ENCODE peak calls at places on chromosome 12, in eight cellular contexts. One of them, this sample, is unnamed.

GRCh38 chr12:113092478-113093408 is 36.2 kb downstream of the DTX1 start:
- DNase-seq in activated CD4-positive, alpha-beta T cell treated with anti-CD3 and anti-CD28 coated beads, Interleukin-2, amount 10 ng/mL, durations not matched to agents 7 days and 5 days: no peak
- DNase-seq in OCI-M1: peak; percentile 17
- DNase-seq in HuH-7: peak; percentile 61
- DNase-seq in LHCN-M2: no peak
- DNase-seq in non-pigmented ciliary epithelial cell: no peak
- DNase-seq in activated T-helper 9 cell treated with anti-CD3 and anti-CD28 coated beads, Interleukin-2, amount 50 U/mL, for 16 hours: no peak
- DNase-seq in activated B cell treated with CpG ODN at 0.5 μM for 24 hours: no peak
- DNase-seq in this sample: no peak

GRCh38 chr12:83224012-83224411 is 537.3 kb downstream of the TMTC2 start:
- DNase-seq in activated CD4-positive, alpha-beta T cell treated with anti-CD3 and anti-CD28 coated beads, Interleukin-2, amount 10 ng/mL, durations not matched to agents 7 days and 5 days: no peak
- DNase-seq in OCI-M1: peak; percentile 82
- DNase-seq in HuH-7: no peak
- DNase-seq in LHCN-M2: no peak
- DNase-seq in non-pigmented ciliary epithelial cell: no peak
- DNase-seq in activated T-helper 9 cell treated with anti-CD3 and anti-CD28 coated beads, Interleukin-2, amount 50 U/mL, for 16 hours: no peak
- DNase-seq in activated B cell treated with CpG ODN at 0.5 μM for 24 hours: no peak
- DNase-seq in this sample: no peak

GRCh38 chr12:49041036-49041880 is 19.3 kb downstream of the KMT2D start:
- DNase-seq in activated CD4-positive, alpha-beta T cell treated with anti-CD3 and anti-CD28 coated beads, Interleukin-2, amount 10 ng/mL, durations not matched to agents 7 days and 5 days: no peak
- DNase-seq in OCI-M1: no peak
- DNase-seq in HuH-7: no peak
- DNase-seq in LHCN-M2: no peak
- DNase-seq in non-pigmented ciliary epithelial cell: no peak
- DNase-seq in activated T-helper 9 cell treated with anti-CD3 and anti-CD28 coated beads, Interleukin-2, amount 50 U/mL, for 16 hours: no peak
- DNase-seq in activated B cell treated with CpG ODN at 0.5 μM for 24 hours: no peak
- DNase-seq in this sample: no peak

GRCh38 chr12:50542448-50542847 is 37.7 kb downstream of the DIP2B start:
- DNase-seq in activated CD4-positive, alpha-beta T cell treated with anti-CD3 and anti-CD28 coated beads, Interleukin-2, amount 10 ng/mL, durations not matched to agents 7 days and 5 days: no peak
- DNase-seq in OCI-M1: no peak
- DNase-seq in HuH-7: no peak
- DNase-seq in LHCN-M2: peak; percentile 92
- DNase-seq in non-pigmented ciliary epithelial cell: peak; percentile 31
- DNase-seq in activated T-helper 9 cell treated with anti-CD3 and anti-CD28 coated beads, Interleukin-2, amount 50 U/mL, for 16 hours: no peak
- DNase-seq in activated B cell treated with CpG ODN at 0.5 μM for 24 hours: no peak
- DNase-seq in this sample: no peak

GRCh38 chr12:26874501-26875296 is 41.7 kb upstream of the ITPR2 start:
- DNase-seq in activated CD4-positive, alpha-beta T cell treated with anti-CD3 and anti-CD28 coated beads, Interleukin-2, amount 10 ng/mL, durations not matched to agents 7 days and 5 days: no peak
- DNase-seq in OCI-M1: no peak
- DNase-seq in HuH-7: no peak
- DNase-seq in LHCN-M2: peak; percentile 8
- DNase-seq in non-pigmented ciliary epithelial cell: no peak
- DNase-seq in activated T-helper 9 cell treated with anti-CD3 and anti-CD28 coated beads, Interleukin-2, amount 50 U/mL, for 16 hours: no peak
- DNase-seq in activated B cell treated with CpG ODN at 0.5 μM for 24 hours: no peak
- DNase-seq in this sample: no peak

GRCh38 chr12:18750087-18750486 is 12.2 kb downstream of the CAPZA3 start:
- DNase-seq in activated CD4-positive, alpha-beta T cell treated with anti-CD3 and anti-CD28 coated beads, Interleukin-2, amount 10 ng/mL, durations not matched to agents 7 days and 5 days: no peak
- DNase-seq in OCI-M1: peak; percentile 31
- DNase-seq in HuH-7: no peak
- DNase-seq in LHCN-M2: peak; percentile 17
- DNase-seq in non-pigmented ciliary epithelial cell: no peak
- DNase-seq in activated T-helper 9 cell treated with anti-CD3 and anti-CD28 coated beads, Interleukin-2, amount 50 U/mL, for 16 hours: no peak
- DNase-seq in activated B cell treated with CpG ODN at 0.5 μM for 24 hours: no peak
- DNase-seq in this sample: no peak

GRCh38 chr12:6821271-6821673 is 349 bp upstream of the GPR162 start:
- DNase-seq in activated CD4-positive, alpha-beta T cell treated with anti-CD3 and anti-CD28 coated beads, Interleukin-2, amount 10 ng/mL, durations not matched to agents 7 days and 5 days: peak; percentile 33
- DNase-seq in OCI-M1: peak; percentile 78
- DNase-seq in HuH-7: no peak
- DNase-seq in LHCN-M2: peak; percentile 66
- DNase-seq in non-pigmented ciliary epithelial cell: no peak
- DNase-seq in activated T-helper 9 cell treated with anti-CD3 and anti-CD28 coated beads, Interleukin-2, amount 50 U/mL, for 16 hours: no peak
- DNase-seq in activated B cell treated with CpG ODN at 0.5 μM for 24 hours: no peak
- DNase-seq in this sample: no peak

GRCh38 chr12:47231456-47231855 is 151.7 kb upstream of the AMIGO2 start:
- DNase-seq in activated CD4-positive, alpha-beta T cell treated with anti-CD3 and anti-CD28 coated beads, Interleukin-2, amount 10 ng/mL, durations not matched to agents 7 days and 5 days: no peak
- DNase-seq in OCI-M1: no peak
- DNase-seq in HuH-7: peak; percentile 50
- DNase-seq in LHCN-M2: no peak
- DNase-seq in non-pigmented ciliary epithelial cell: no peak
- DNase-seq in activated T-helper 9 cell treated with anti-CD3 and anti-CD28 coated beads, Interleukin-2, amount 50 U/mL, for 16 hours: no peak
- DNase-seq in activated B cell treated with CpG ODN at 0.5 μM for 24 hours: no peak
- DNase-seq in this sample: no peak

GRCh38 chr12:50458606-50459005 is 46.2 kb upstream of the DIP2B start:
- DNase-seq in activated CD4-positive, alpha-beta T cell treated with anti-CD3 and anti-CD28 coated beads, Interleukin-2, amount 10 ng/mL, durations not matched to agents 7 days and 5 days: no peak
- DNase-seq in OCI-M1: no peak
- DNase-seq in HuH-7: no peak
- DNase-seq in LHCN-M2: peak; percentile 11
- DNase-seq in non-pigmented ciliary epithelial cell: no peak
- DNase-seq in activated T-helper 9 cell treated with anti-CD3 and anti-CD28 coated beads, Interleukin-2, amount 50 U/mL, for 16 hours: no peak
- DNase-seq in activated B cell treated with CpG ODN at 0.5 μM for 24 hours: no peak
- DNase-seq in this sample: peak; percentile 8

GRCh38 chr12:91109148-91109564 is 2.1 kb downstream of the LUM start:
- DNase-seq in activated CD4-positive, alpha-beta T cell treated with anti-CD3 and anti-CD28 coated beads, Interleukin-2, amount 10 ng/mL, durations not matched to agents 7 days and 5 days: peak; percentile 60
- DNase-seq in OCI-M1: peak; percentile 86
- DNase-seq in HuH-7: no peak
- DNase-seq in LHCN-M2: peak; percentile 77
- DNase-seq in non-pigmented ciliary epithelial cell: peak; percentile 60
- DNase-seq in activated T-helper 9 cell treated with anti-CD3 and anti-CD28 coated beads, Interleukin-2, amount 50 U/mL, for 16 hours: no peak
- DNase-seq in activated B cell treated with CpG ODN at 0.5 μM for 24 hours: no peak
- DNase-seq in this sample: peak; percentile 60

GRCh38 chr12:112473056-112473455 is 54.3 kb downstream of the PTPN11 start:
- DNase-seq in activated CD4-positive, alpha-beta T cell treated with anti-CD3 and anti-CD28 coated beads, Interleukin-2, amount 10 ng/mL, durations not matched to agents 7 days and 5 days: no peak
- DNase-seq in OCI-M1: peak; percentile 23
- DNase-seq in HuH-7: peak; percentile 22
- DNase-seq in LHCN-M2: no peak
- DNase-seq in non-pigmented ciliary epithelial cell: no peak
- DNase-seq in activated T-helper 9 cell treated with anti-CD3 and anti-CD28 coated beads, Interleukin-2, amount 50 U/mL, for 16 hours: no peak
- DNase-seq in activated B cell treated with CpG ODN at 0.5 μM for 24 hours: no peak
- DNase-seq in this sample: no peak

GRCh38 chr12:15011162-15011561 is 38.3 kb downstream of the PDE6H start:
- DNase-seq in activated CD4-positive, alpha-beta T cell treated with anti-CD3 and anti-CD28 coated beads, Interleukin-2, amount 10 ng/mL, durations not matched to agents 7 days and 5 days: no peak
- DNase-seq in OCI-M1: peak; percentile 40
- DNase-seq in HuH-7: peak; percentile 6
- DNase-seq in LHCN-M2: no peak
- DNase-seq in non-pigmented ciliary epithelial cell: no peak
- DNase-seq in activated T-helper 9 cell treated with anti-CD3 and anti-CD28 coated beads, Interleukin-2, amount 50 U/mL, for 16 hours: no peak
- DNase-seq in activated B cell treated with CpG ODN at 0.5 μM for 24 hours: no peak
- DNase-seq in this sample: no peak

GRCh38 chr12:12883369-12884001 is 7.9 kb upstream of the GPRC5A start:
- DNase-seq in activated CD4-positive, alpha-beta T cell treated with anti-CD3 and anti-CD28 coated beads, Interleukin-2, amount 10 ng/mL, durations not matched to agents 7 days and 5 days: no peak
- DNase-seq in OCI-M1: peak; percentile 16
- DNase-seq in HuH-7: no peak
- DNase-seq in LHCN-M2: peak; percentile 21
- DNase-seq in non-pigmented ciliary epithelial cell: no peak
- DNase-seq in activated T-helper 9 cell treated with anti-CD3 and anti-CD28 coated beads, Interleukin-2, amount 50 U/mL, for 16 hours: no peak
- DNase-seq in activated B cell treated with CpG ODN at 0.5 μM for 24 hours: no peak
- DNase-seq in this sample: no peak

GRCh38 chr12:121711925-121712461 is 559 bp upstream of the TMEM120B start:
- DNase-seq in activated CD4-positive, alpha-beta T cell treated with anti-CD3 and anti-CD28 coated beads, Interleukin-2, amount 10 ng/mL, durations not matched to agents 7 days and 5 days: peak; percentile 37
- DNase-seq in OCI-M1: peak; percentile 77
- DNase-seq in HuH-7: no peak
- DNase-seq in LHCN-M2: peak; percentile 97
- DNase-seq in non-pigmented ciliary epithelial cell: no peak
- DNase-seq in activated T-helper 9 cell treated with anti-CD3 and anti-CD28 coated beads, Interleukin-2, amount 50 U/mL, for 16 hours: no peak
- DNase-seq in activated B cell treated with CpG ODN at 0.5 μM for 24 hours: no peak
- DNase-seq in this sample: no peak

GRCh38 chr12:55652352-55652751 is 15.7 kb downstream of the OR10P1 start:
- DNase-seq in activated CD4-positive, alpha-beta T cell treated with anti-CD3 and anti-CD28 coated beads, Interleukin-2, amount 10 ng/mL, durations not matched to agents 7 days and 5 days: no peak
- DNase-seq in OCI-M1: no peak
- DNase-seq in HuH-7: no peak
- DNase-seq in LHCN-M2: no peak
- DNase-seq in non-pigmented ciliary epithelial cell: no peak
- DNase-seq in activated T-helper 9 cell treated with anti-CD3 and anti-CD28 coated beads, Interleukin-2, amount 50 U/mL, for 16 hours: no peak
- DNase-seq in activated B cell treated with CpG ODN at 0.5 μM for 24 hours: no peak
- DNase-seq in this sample: no peak

GRCh38 chr12:1801285-1801975 is 18.9 kb upstream of the LRTM2 start:
- DNase-seq in activated CD4-positive, alpha-beta T cell treated with anti-CD3 and anti-CD28 coated beads, Interleukin-2, amount 10 ng/mL, durations not matched to agents 7 days and 5 days: no peak
- DNase-seq in OCI-M1: no peak
- DNase-seq in HuH-7: no peak
- DNase-seq in LHCN-M2: no peak
- DNase-seq in non-pigmented ciliary epithelial cell: no peak
- DNase-seq in activated T-helper 9 cell treated with anti-CD3 and anti-CD28 coated beads, Interleukin-2, amount 50 U/mL, for 16 hours: no peak
- DNase-seq in activated B cell treated with CpG ODN at 0.5 μM for 24 hours: no peak
- DNase-seq in this sample: no peak

GRCh38 chr12:47097276-47097896 is 17.6 kb upstream of the AMIGO2 start:
- DNase-seq in activated CD4-positive, alpha-beta T cell treated with anti-CD3 and anti-CD28 coated beads, Interleukin-2, amount 10 ng/mL, durations not matched to agents 7 days and 5 days: no peak
- DNase-seq in OCI-M1: no peak
- DNase-seq in HuH-7: no peak
- DNase-seq in LHCN-M2: no peak
- DNase-seq in non-pigmented ciliary epithelial cell: no peak
- DNase-seq in activated T-helper 9 cell treated with anti-CD3 and anti-CD28 coated beads, Interleukin-2, amount 50 U/mL, for 16 hours: no peak
- DNase-seq in activated B cell treated with CpG ODN at 0.5 μM for 24 hours: no peak
- DNase-seq in this sample: no peak

GRCh38 chr12:89648211-89648930 is 60.3 kb downstream of the ATP2B1 start:
- DNase-seq in activated CD4-positive, alpha-beta T cell treated with anti-CD3 and anti-CD28 coated beads, Interleukin-2, amount 10 ng/mL, durations not matched to agents 7 days and 5 days: no peak
- DNase-seq in OCI-M1: peak; percentile 49
- DNase-seq in HuH-7: peak; percentile 53
- DNase-seq in LHCN-M2: peak; percentile 41
- DNase-seq in non-pigmented ciliary epithelial cell: no peak
- DNase-seq in activated T-helper 9 cell treated with anti-CD3 and anti-CD28 coated beads, Interleukin-2, amount 50 U/mL, for 16 hours: no peak
- DNase-seq in activated B cell treated with CpG ODN at 0.5 μM for 24 hours: no peak
- DNase-seq in this sample: no peak

GRCh38 chr12:107873223-107873622 is 98.7 kb downstream of the ASCL4 start:
- DNase-seq in activated CD4-positive, alpha-beta T cell treated with anti-CD3 and anti-CD28 coated beads, Interleukin-2, amount 10 ng/mL, durations not matched to agents 7 days and 5 days: no peak
- DNase-seq in OCI-M1: no peak
- DNase-seq in HuH-7: no peak
- DNase-seq in LHCN-M2: no peak
- DNase-seq in non-pigmented ciliary epithelial cell: no peak
- DNase-seq in activated T-helper 9 cell treated with anti-CD3 and anti-CD28 coated beads, Interleukin-2, amount 50 U/mL, for 16 hours: no peak
- DNase-seq in activated B cell treated with CpG ODN at 0.5 μM for 24 hours: no peak
- DNase-seq in this sample: no peak

GRCh38 chr12:54725233-54725843 is 77.2 kb upstream of the DCD start:
- DNase-seq in activated CD4-positive, alpha-beta T cell treated with anti-CD3 and anti-CD28 coated beads, Interleukin-2, amount 10 ng/mL, durations not matched to agents 7 days and 5 days: no peak
- DNase-seq in OCI-M1: peak; percentile 55
- DNase-seq in HuH-7: peak; percentile 20
- DNase-seq in LHCN-M2: peak; percentile 15
- DNase-seq in non-pigmented ciliary epithelial cell: no peak
- DNase-seq in activated T-helper 9 cell treated with anti-CD3 and anti-CD28 coated beads, Interleukin-2, amount 50 U/mL, for 16 hours: no peak
- DNase-seq in activated B cell treated with CpG ODN at 0.5 μM for 24 hours: no peak
- DNase-seq in this sample: no peak

GRCh38 chr12:109088818-109089217 is 4.5 kb downstream of the ALKBH2 start:
- DNase-seq in activated CD4-positive, alpha-beta T cell treated with anti-CD3 and anti-CD28 coated beads, Interleukin-2, amount 10 ng/mL, durations not matched to agents 7 days and 5 days: no peak
- DNase-seq in OCI-M1: no peak
- DNase-seq in HuH-7: no peak
- DNase-seq in LHCN-M2: peak; percentile 56
- DNase-seq in non-pigmented ciliary epithelial cell: no peak
- DNase-seq in activated T-helper 9 cell treated with anti-CD3 and anti-CD28 coated beads, Interleukin-2, amount 50 U/mL, for 16 hours: no peak
- DNase-seq in activated B cell treated with CpG ODN at 0.5 μM for 24 hours: no peak
- DNase-seq in this sample: no peak

GRCh38 chr12:54220092-54220557 is 31.3 kb upstream of the SMUG1 start:
- DNase-seq in activated CD4-positive, alpha-beta T cell treated with anti-CD3 and anti-CD28 coated beads, Interleukin-2, amount 10 ng/mL, durations not matched to agents 7 days and 5 days: peak; percentile 72
- DNase-seq in OCI-M1: peak; percentile 87
- DNase-seq in HuH-7: peak; percentile 75
- DNase-seq in LHCN-M2: peak; percentile 73
- DNase-seq in non-pigmented ciliary epithelial cell: no peak
- DNase-seq in activated T-helper 9 cell treated with anti-CD3 and anti-CD28 coated beads, Interleukin-2, amount 50 U/mL, for 16 hours: peak; percentile 45
- DNase-seq in activated B cell treated with CpG ODN at 0.5 μM for 24 hours: peak; percentile 58
- DNase-seq in this sample: peak; percentile 46

GRCh38 chr12:25784669-25785068 is 173.8 kb upstream of the RASSF8 start:
- DNase-seq in activated CD4-positive, alpha-beta T cell treated with anti-CD3 and anti-CD28 coated beads, Interleukin-2, amount 10 ng/mL, durations not matched to agents 7 days and 5 days: no peak
- DNase-seq in OCI-M1: no peak
- DNase-seq in HuH-7: no peak
- DNase-seq in LHCN-M2: peak; percentile 74
- DNase-seq in non-pigmented ciliary epithelial cell: no peak
- DNase-seq in activated T-helper 9 cell treated with anti-CD3 and anti-CD28 coated beads, Interleukin-2, amount 50 U/mL, for 16 hours: no peak
- DNase-seq in activated B cell treated with CpG ODN at 0.5 μM for 24 hours: no peak
- DNase-seq in this sample: no peak

GRCh38 chr12:100995201-100995600 is 200.6 kb downstream of the ANO4 start:
- DNase-seq in activated CD4-positive, alpha-beta T cell treated with anti-CD3 and anti-CD28 coated beads, Interleukin-2, amount 10 ng/mL, durations not matched to agents 7 days and 5 days: no peak
- DNase-seq in OCI-M1: peak; percentile 51
- DNase-seq in HuH-7: no peak
- DNase-seq in LHCN-M2: peak; percentile 35
- DNase-seq in non-pigmented ciliary epithelial cell: peak; percentile 74
- DNase-seq in activated T-helper 9 cell treated with anti-CD3 and anti-CD28 coated beads, Interleukin-2, amount 50 U/mL, for 16 hours: no peak
- DNase-seq in activated B cell treated with CpG ODN at 0.5 μM for 24 hours: no peak
- DNase-seq in this sample: no peak

GRCh38 chr12:130044991-130045621 is 117.2 kb upstream of the FZD10 start:
- DNase-seq in activated CD4-positive, alpha-beta T cell treated with anti-CD3 and anti-CD28 coated beads, Interleukin-2, amount 10 ng/mL, durations not matched to agents 7 days and 5 days: no peak
- DNase-seq in OCI-M1: no peak
- DNase-seq in HuH-7: no peak
- DNase-seq in LHCN-M2: no peak
- DNase-seq in non-pigmented ciliary epithelial cell: no peak
- DNase-seq in activated T-helper 9 cell treated with anti-CD3 and anti-CD28 coated beads, Interleukin-2, amount 50 U/mL, for 16 hours: no peak
- DNase-seq in activated B cell treated with CpG ODN at 0.5 μM for 24 hours: no peak
- DNase-seq in this sample: no peak

GRCh38 chr12:133227281-133227852 is 8.3 kb downstream of the ANHX start:
- DNase-seq in activated CD4-positive, alpha-beta T cell treated with anti-CD3 and anti-CD28 coated beads, Interleukin-2, amount 10 ng/mL, durations not matched to agents 7 days and 5 days: no peak
- DNase-seq in OCI-M1: no peak
- DNase-seq in HuH-7: no peak
- DNase-seq in LHCN-M2: no peak
- DNase-seq in non-pigmented ciliary epithelial cell: no peak
- DNase-seq in activated T-helper 9 cell treated with anti-CD3 and anti-CD28 coated beads, Interleukin-2, amount 50 U/mL, for 16 hours: no peak
- DNase-seq in activated B cell treated with CpG ODN at 0.5 μM for 24 hours: no peak
- DNase-seq in this sample: no peak

GRCh38 chr12:62123721-62124203 is 136.4 kb upstream of the USP15 start:
- DNase-seq in activated CD4-positive, alpha-beta T cell treated with anti-CD3 and anti-CD28 coated beads, Interleukin-2, amount 10 ng/mL, durations not matched to agents 7 days and 5 days: peak; percentile 47
- DNase-seq in OCI-M1: peak; percentile 72
- DNase-seq in HuH-7: peak; percentile 13
- DNase-seq in LHCN-M2: peak; percentile 37
- DNase-seq in non-pigmented ciliary epithelial cell: peak; percentile 34
- DNase-seq in activated T-helper 9 cell treated with anti-CD3 and anti-CD28 coated beads, Interleukin-2, amount 50 U/mL, for 16 hours: no peak
- DNase-seq in activated B cell treated with CpG ODN at 0.5 μM for 24 hours: no peak
- DNase-seq in this sample: no peak

GRCh38 chr12:115813256-115813655 is 464.2 kb downstream of the MED13L start:
- DNase-seq in activated CD4-positive, alpha-beta T cell treated with anti-CD3 and anti-CD28 coated beads, Interleukin-2, amount 10 ng/mL, durations not matched to agents 7 days and 5 days: no peak
- DNase-seq in OCI-M1: no peak
- DNase-seq in HuH-7: no peak
- DNase-seq in LHCN-M2: no peak
- DNase-seq in non-pigmented ciliary epithelial cell: no peak
- DNase-seq in activated T-helper 9 cell treated with anti-CD3 and anti-CD28 coated beads, Interleukin-2, amount 50 U/mL, for 16 hours: no peak
- DNase-seq in activated B cell treated with CpG ODN at 0.5 μM for 24 hours: no peak
- DNase-seq in this sample: no peak

GRCh38 chr12:1287446-1287975 is 296.5 kb downstream of the ERC1 start:
- DNase-seq in activated CD4-positive, alpha-beta T cell treated with anti-CD3 and anti-CD28 coated beads, Interleukin-2, amount 10 ng/mL, durations not matched to agents 7 days and 5 days: no peak
- DNase-seq in OCI-M1: no peak
- DNase-seq in HuH-7: no peak
- DNase-seq in LHCN-M2: no peak
- DNase-seq in non-pigmented ciliary epithelial cell: no peak
- DNase-seq in activated T-helper 9 cell treated with anti-CD3 and anti-CD28 coated beads, Interleukin-2, amount 50 U/mL, for 16 hours: no peak
- DNase-seq in activated B cell treated with CpG ODN at 0.5 μM for 24 hours: no peak
- DNase-seq in this sample: no peak

GRCh38 chr12:61037792-61038191 is 1222.4 kb upstream of the USP15 start:
- DNase-seq in activated CD4-positive, alpha-beta T cell treated with anti-CD3 and anti-CD28 coated beads, Interleukin-2, amount 10 ng/mL, durations not matched to agents 7 days and 5 days: no peak
- DNase-seq in OCI-M1: no peak
- DNase-seq in HuH-7: no peak
- DNase-seq in LHCN-M2: no peak
- DNase-seq in non-pigmented ciliary epithelial cell: no peak
- DNase-seq in activated T-helper 9 cell treated with anti-CD3 and anti-CD28 coated beads, Interleukin-2, amount 50 U/mL, for 16 hours: no peak
- DNase-seq in activated B cell treated with CpG ODN at 0.5 μM for 24 hours: no peak
- DNase-seq in this sample: no peak

GRCh38 chr12:101671157-101671791 is 26.2 kb upstream of the CHPT1 start:
- DNase-seq in activated CD4-positive, alpha-beta T cell treated with anti-CD3 and anti-CD28 coated beads, Interleukin-2, amount 10 ng/mL, durations not matched to agents 7 days and 5 days: peak; percentile 60
- DNase-seq in OCI-M1: peak; percentile 72
- DNase-seq in HuH-7: no peak
- DNase-seq in LHCN-M2: no peak
- DNase-seq in non-pigmented ciliary epithelial cell: no peak
- DNase-seq in activated T-helper 9 cell treated with anti-CD3 and anti-CD28 coated beads, Interleukin-2, amount 50 U/mL, for 16 hours: no peak
- DNase-seq in activated B cell treated with CpG ODN at 0.5 μM for 24 hours: peak; percentile 22
- DNase-seq in this sample: no peak

GRCh38 chr12:103249614-103250013 is 246.2 kb downstream of the C12orf42 start:
- DNase-seq in activated CD4-positive, alpha-beta T cell treated with anti-CD3 and anti-CD28 coated beads, Interleukin-2, amount 10 ng/mL, durations not matched to agents 7 days and 5 days: no peak
- DNase-seq in OCI-M1: no peak
- DNase-seq in HuH-7: no peak
- DNase-seq in LHCN-M2: no peak
- DNase-seq in non-pigmented ciliary epithelial cell: no peak
- DNase-seq in activated T-helper 9 cell treated with anti-CD3 and anti-CD28 coated beads, Interleukin-2, amount 50 U/mL, for 16 hours: no peak
- DNase-seq in activated B cell treated with CpG ODN at 0.5 μM for 24 hours: no peak
- DNase-seq in this sample: no peak

GRCh38 chr12:108806350-108806749 is 51.0 kb downstream of the SSH1 start:
- DNase-seq in activated CD4-positive, alpha-beta T cell treated with anti-CD3 and anti-CD28 coated beads, Interleukin-2, amount 10 ng/mL, durations not matched to agents 7 days and 5 days: no peak
- DNase-seq in OCI-M1: no peak
- DNase-seq in HuH-7: no peak
- DNase-seq in LHCN-M2: no peak
- DNase-seq in non-pigmented ciliary epithelial cell: no peak
- DNase-seq in activated T-helper 9 cell treated with anti-CD3 and anti-CD28 coated beads, Interleukin-2, amount 50 U/mL, for 16 hours: no peak
- DNase-seq in activated B cell treated with CpG ODN at 0.5 μM for 24 hours: no peak
- DNase-seq in this sample: no peak

GRCh38 chr12:67469666-67470065 is 178.9 kb upstream of the DYRK2 start:
- DNase-seq in activated CD4-positive, alpha-beta T cell treated with anti-CD3 and anti-CD28 coated beads, Interleukin-2, amount 10 ng/mL, durations not matched to agents 7 days and 5 days: no peak
- DNase-seq in OCI-M1: no peak
- DNase-seq in HuH-7: no peak
- DNase-seq in LHCN-M2: no peak
- DNase-seq in non-pigmented ciliary epithelial cell: no peak
- DNase-seq in activated T-helper 9 cell treated with anti-CD3 and anti-CD28 coated beads, Interleukin-2, amount 50 U/mL, for 16 hours: no peak
- DNase-seq in activated B cell treated with CpG ODN at 0.5 μM for 24 hours: no peak
- DNase-seq in this sample: no peak